ENCODE peak calls at places on chromosomes 2 and 18, in five cellular contexts. J, T, B, S and Q are unnamed samples.

GRCh38 chr2:38556007-38556801 is 46.5 kb downstream of the HNRNPLL start:
- DNase-seq in J (no peak), T (no peak), B (no peak), S (no peak), Q (no peak)

GRCh38 chr2:78077637-78078036 is 555.5 kb upstream of the LRRTM4 start:
- DNase-seq in J (no peak), T (no peak), B (no peak), S (no peak), Q (no peak)

GRCh38 chr2:26997394-26997793 is 27.0 kb downstream of the MAPRE3 start:
- DNase-seq in J (no peak), T (no peak), B (no peak), S (no peak), Q (no peak)

GRCh38 chr2:14715600-14715999 is 83.1 kb downstream of the LRATD1 start:
- DNase-seq in J (no peak), T (no peak), B (no peak), S (no peak), Q (no peak)

GRCh38 chr2:204365778-204366177 is 179.5 kb upstream of the PARD3B start:
- DNase-seq in J (no peak), T (no peak), B (no peak), S (no peak), Q (no peak)

GRCh38 chr2:25279091-25279651 is 62.6 kb downstream of the DNMT3A start:
- DNase-seq in J (no peak), T (no peak), B (no peak), S (peak; percentile 85), Q (peak; percentile 89)

GRCh38 chr18:76522104-76522503 is 27.1 kb upstream of the ZNF516 start:
- DNase-seq in J (no peak), T (no peak), B (no peak), S (no peak), Q (no peak)

GRCh38 chr2:220353897-220354296 is 726.5 kb downstream of the SLC4A3 start:
- DNase-seq in J (no peak), T (no peak), B (no peak), S (peak; percentile 75), Q (no peak)

GRCh38 chr18:45365835-45366234 is 249.4 kb upstream of the SLC14A2 start:
- DNase-seq in J (no peak), T (no peak), B (no peak), S (no peak), Q (no peak)

GRCh38 chr2:239251971-239252370 is 148.8 kb downstream of the HDAC4 start:
- DNase-seq in J (no peak), T (no peak), B (no peak), S (no peak), Q (no peak)
- H3K27ac ChIP-seq in J (no peak overlapping the region), T (no peak overlapping the region), B (no peak overlapping the region), S (no peak overlapping the region), Q (no peak overlapping the region)

GRCh38 chr2:66435963-66436362 is 1.0 kb downstream of the MEIS1 start:
- DNase-seq in J (no peak), T (no peak), B (no peak), S (no peak), Q (no peak)
- H3K27ac ChIP-seq in J (no peak overlapping the region), T (no peak overlapping the region), B (no peak overlapping the region), S (peak overlapping the region; percentile 62), Q (peak overlapping the region; percentile 94)

GRCh38 chr2:39696072-39696471 is 30.4 kb downstream of the TMEM178A start:
- DNase-seq in J (no peak), T (no peak), B (no peak), S (peak; percentile 42), Q (no peak)

GRCh38 chr2:39701137-39701536 is 35.4 kb downstream of the TMEM178A start:
- DNase-seq in J (no peak), T (no peak), B (no peak), S (no peak), Q (no peak)

GRCh38 chr2:39696838-39697237 is 31.1 kb downstream of the TMEM178A start:
- DNase-seq in J (no peak), T (no peak), B (peak; percentile 11), S (peak; percentile 53), Q (no peak)

GRCh38 chr2:39693275-39693674 is 27.6 kb downstream of the TMEM178A start:
- DNase-seq in J (no peak), T (no peak), B (no peak), S (no peak), Q (no peak)

DNA sequence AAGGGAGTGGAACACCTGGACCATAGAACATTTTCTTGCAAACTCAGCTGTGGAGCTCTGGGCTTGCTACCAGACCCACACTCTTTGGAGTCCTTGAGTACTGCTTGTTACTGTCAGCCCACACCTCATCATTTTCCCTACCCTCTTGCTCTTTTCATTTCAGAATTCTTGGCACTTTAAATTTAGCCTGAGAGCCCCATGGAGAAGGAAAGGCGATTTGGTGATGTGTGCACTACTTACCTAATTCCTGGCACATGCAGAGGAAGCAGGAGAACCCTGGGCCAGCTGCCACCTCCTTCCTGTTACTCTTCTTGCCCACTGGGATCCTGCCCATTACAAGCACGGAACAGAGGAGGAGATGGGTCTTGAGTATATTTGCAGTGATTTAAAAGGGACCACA is 31.8 kb downstream of the TMEM178A start:
- DNase-seq in J (peak; percentile 21), T (no peak), B (no peak), S (no peak), Q (no peak)
- H3K27ac ChIP-seq in J (no peak overlapping the region), T (no peak overlapping the region), B (no peak overlapping the region), S (no peak overlapping the region), Q (no peak overlapping the region)

GRCh38 chr2:72794572-72794971 is 31.3 kb downstream of the EXOC6B start:
- DNase-seq in J (no peak), T (no peak), B (no peak), S (peak; percentile 40), Q (no peak)
- H3K27ac ChIP-seq in J (no peak overlapping the region), T (no peak overlapping the region), B (peak overlapping the region; percentile 50), S (peak overlapping the region; percentile 44), Q (no peak overlapping the region)

DNA sequence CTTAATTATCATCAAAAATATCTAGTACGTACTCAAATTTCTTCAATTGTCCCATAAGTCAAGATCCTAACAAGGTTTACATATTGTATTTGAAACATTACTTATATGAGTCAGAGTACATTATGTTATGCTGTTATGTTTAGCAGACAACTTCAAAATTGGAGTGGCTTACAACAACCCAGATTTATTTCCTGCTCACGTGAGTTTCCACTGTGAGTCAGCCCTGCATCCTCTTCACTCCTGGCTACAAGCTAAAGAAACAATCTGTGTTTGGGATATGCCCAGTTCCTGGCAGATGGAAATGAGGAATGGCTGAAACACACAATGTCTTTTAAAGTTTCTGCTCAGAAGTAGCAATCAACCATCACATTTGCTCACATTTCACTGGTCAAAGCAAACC is 31.5 kb upstream of the TANC1 start:
- DNase-seq in J (no peak), T (no peak), B (no peak), S (peak; percentile 79), Q (no peak)
- H3K27ac ChIP-seq in J (no peak overlapping the region), T (no peak overlapping the region), B (no peak overlapping the region), S (no peak overlapping the region), Q (peak overlapping the region; percentile 30)

GRCh38 chr2:215378045-215378444 is 57.8 kb downstream of the FN1 start:
- DNase-seq in J (no peak), T (no peak), B (no peak), S (no peak), Q (no peak)

GRCh38 chr2:215382011-215382410 is 53.9 kb downstream of the FN1 start:
- DNase-seq in J (no peak), T (no peak), B (no peak), S (no peak), Q (no peak)

GRCh38 chr2:215380699-215381098 is 55.2 kb downstream of the FN1 start:
- DNase-seq in J (no peak), T (no peak), B (no peak), S (no peak), Q (no peak)

GRCh38 chr2:215379039-215379438 is 56.8 kb downstream of the FN1 start:
- DNase-seq in J (no peak), T (no peak), B (no peak), S (no peak), Q (no peak)

DNA sequence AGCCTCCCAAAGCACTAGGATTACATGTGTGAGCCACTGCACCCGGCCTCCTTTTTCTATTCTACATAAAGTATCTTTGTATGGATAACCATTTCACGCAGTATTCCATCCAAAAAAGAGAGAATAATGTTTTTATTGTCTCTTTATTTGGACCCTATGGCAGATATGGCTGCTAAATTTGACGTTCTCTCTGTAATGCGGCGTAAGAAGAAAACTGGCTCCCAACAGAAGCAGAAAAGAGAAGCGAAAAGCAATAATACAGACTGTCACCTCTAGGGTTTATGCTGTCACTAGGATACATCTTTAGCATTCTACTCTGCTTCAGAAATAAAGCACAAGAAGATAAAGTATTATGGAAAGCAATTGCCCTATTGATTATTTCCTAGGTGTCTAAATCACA is 55.9 kb downstream of the FN1 start:
- DNase-seq in J (no peak), T (no peak), B (no peak), S (no peak), Q (no peak)
- H3K27ac ChIP-seq in J (no peak overlapping the region), T (no peak overlapping the region), B (no peak overlapping the region), S (no peak overlapping the region), Q (no peak overlapping the region)

GRCh38 chr2:160375037-160375436 is 118.6 kb downstream of the RBMS1 start:
- DNase-seq in J (no peak), T (no peak), B (no peak), S (no peak), Q (no peak)
- H3K27ac ChIP-seq in J (no peak overlapping the region), T (no peak overlapping the region), B (peak overlapping the region; percentile 88), S (peak overlapping the region; percentile 61), Q (no peak overlapping the region)

DNA sequence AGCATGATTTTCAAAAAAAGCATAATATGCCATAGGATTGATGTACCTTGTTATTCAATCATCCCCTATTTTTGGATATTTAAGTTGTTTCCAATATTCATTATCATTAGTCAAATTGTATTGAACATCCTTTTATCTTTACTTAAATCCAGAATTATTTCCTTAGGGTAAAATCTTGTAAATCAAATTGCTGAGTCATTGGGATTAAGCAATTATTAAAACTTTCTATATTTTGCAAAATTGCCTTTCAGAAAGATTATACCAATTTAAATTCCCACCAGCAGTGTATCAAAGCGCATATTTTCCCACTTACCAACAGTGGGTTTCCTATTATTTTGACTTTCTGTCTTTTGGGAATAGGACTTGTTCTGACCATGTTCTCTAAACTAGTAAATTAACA is 159.3 kb downstream of the SS18 start:
- DNase-seq in J (no peak), T (no peak), B (no peak), S (no peak), Q (no peak)
- H3K27ac ChIP-seq in J (no peak overlapping the region), T (no peak overlapping the region), B (no peak overlapping the region), S (no peak overlapping the region), Q (no peak overlapping the region)

GRCh38 chr2:239253264-239253663 is 147.6 kb downstream of the HDAC4 start:
- DNase-seq in J (no peak), T (no peak), B (no peak), S (no peak), Q (peak; percentile 33)
- H3K27ac ChIP-seq in J (no peak overlapping the region), T (no peak overlapping the region), B (no peak overlapping the region), S (no peak overlapping the region), Q (peak overlapping the region; percentile 19)

GRCh38 chr2:35821675-35822074 is 533.9 kb upstream of the CRIM1 start:
- DNase-seq in J (no peak), T (no peak), B (no peak), S (no peak), Q (no peak)
- H3K27ac ChIP-seq in J (no peak overlapping the region), T (no peak overlapping the region), B (no peak overlapping the region), S (no peak overlapping the region), Q (no peak overlapping the region)